ENCODE peak calls at places on chromosome 18, in seven cellular contexts. L is CD8-positive, alpha-beta memory T cell; E is SJSA1; C is left ventricle myocardium inferior; W is thoracic aorta; R is neuronal stem cell; I is H9. J is an unnamed sample.

GRCh38 chr18:51614967-51615571 is 417.6 kb upstream of the MEX3C start:
- DNase-seq in L (no peak), E (no peak), C (no peak), W (no peak), R (no peak), I (no peak), J (no peak)

GRCh38 chr18:12907258-12907925 is 23.4 kb upstream of the PTPN2 start:
- DNase-seq in L (no peak), E (peak; percentile 15), C (no peak), W (no peak), R (no peak), I (no peak), J (no peak)

GRCh38 chr18:74826560-74826959 is 228.9 kb downstream of the ZNF407 start:
- DNase-seq in L (no peak), E (no peak), C (no peak), W (no peak), R (no peak), I (no peak), J (no peak)

GRCh38 chr18:45780568-45780967 is 44.9 kb upstream of the SIGLEC15 start:
- DNase-seq in L (no peak), E (peak; percentile 50), C (no peak), W (no peak), R (no peak), I (no peak), J (no peak)

GRCh38 chr18:7729858-7730257 is 162.7 kb downstream of the PTPRM start:
- DNase-seq in L (no peak), E (no peak), C (no peak), W (no peak), R (no peak), I (no peak), J (no peak)

GRCh38 chr18:906416-907170 is 1.9 kb downstream of the ADCYAP1 start:
- DNase-seq in L (no peak), E (no peak), C (no peak), W (no peak), R (no peak), I (peak; percentile 83), J (no peak)

GRCh38 chr18:79988079-79988924 is at the start of gene TXNL4A:
- DNase-seq in L (peak; percentile 85), E (peak; percentile 70), C (peak; percentile 88), W (peak; percentile 12), R (peak; percentile 70), I (peak; percentile 78), J (peak; percentile 71)

GRCh38 chr18:65298422-65298821 is 452.4 kb upstream of the CDH7 start:
- DNase-seq in L (no peak), E (no peak), C (no peak), W (no peak), R (no peak), I (no peak), J (no peak)

GRCh38 chr18:2986150-2986865 is 26.6 kb downstream of the LPIN2 start:
- DNase-seq in L (no peak), E (no peak), C (no peak), W (no peak), R (no peak), I (no peak), J (no peak)

GRCh38 chr18:50458796-50459195 is 84.0 kb downstream of the SKA1 start:
- DNase-seq in L (no peak), E (no peak), C (no peak), W (no peak), R (no peak), I (no peak), J (no peak)

GRCh38 chr18:62061812-62062211 is 125.0 kb downstream of the PIGN start:
- DNase-seq in L (no peak), E (no peak), C (no peak), W (no peak), R (no peak), I (no peak), J (no peak)

GRCh38 chr18:37452697-37453385 is 112.8 kb downstream of the CELF4 start:
- DNase-seq in L (no peak), E (no peak), C (no peak), W (no peak), R (no peak), I (no peak), J (no peak)

GRCh38 chr18:54148151-54148550 is 76.3 kb downstream of the MBD2 start:
- DNase-seq in L (no peak), E (no peak), C (no peak), W (no peak), R (no peak), I (no peak), J (no peak)

GRCh38 chr18:79586436-79587297 is 92.9 kb upstream of the CTDP1 start:
- DNase-seq in L (no peak), E (no peak), C (peak; percentile 13), W (no peak), R (no peak), I (peak; percentile 19), J (no peak)

GRCh38 chr18:49399003-49399402 is 61.4 kb downstream of the DYM start:
- DNase-seq in L (no peak), E (no peak), C (no peak), W (no peak), R (no peak), I (no peak), J (no peak)

GRCh38 chr18:55100817-55101457 is 141.7 kb upstream of the CCDC68 start:
- DNase-seq in L (no peak), E (no peak), C (no peak), W (no peak), R (no peak), I (no peak), J (no peak)

GRCh38 chr18:62187543-62188378 is 706 bp downstream of the RELCH start:
- DNase-seq in L (no peak), E (peak; percentile 19), C (no peak), W (no peak), R (peak; percentile 30), I (peak; percentile 41), J (no peak)

GRCh38 chr18:63963610-63964256 is 6.1 kb upstream of the SERPINB8 start:
- DNase-seq in L (peak; percentile 49), E (peak; percentile 53), C (no peak), W (no peak), R (no peak), I (peak; percentile 36), J (peak; percentile 31)

GRCh38 chr18:49988101-49988500 is 174.8 kb upstream of the ACAA2 start:
- DNase-seq in L (no peak), E (no peak), C (peak; percentile 25), W (no peak), R (no peak), I (no peak), J (no peak)

GRCh38 chr18:62105373-62105772 is 81.5 kb downstream of the PIGN start:
- DNase-seq in L (no peak), E (no peak), C (no peak), W (no peak), R (no peak), I (no peak), J (no peak)

GRCh38 chr18:8406486-8407250 is 202.6 kb upstream of the RAB12 start:
- DNase-seq in L (no peak), E (no peak), C (no peak), W (no peak), R (no peak), I (no peak), J (no peak)

GRCh38 chr18:13292736-13293135 is 74.2 kb downstream of the LDLRAD4 start:
- DNase-seq in L (no peak), E (no peak), C (no peak), W (no peak), R (no peak), I (no peak), J (no peak)

GRCh38 chr18:72539861-72540260 is 4.3 kb downstream of the CBLN2 start:
- DNase-seq in L (no peak), E (no peak), C (no peak), W (no peak), R (no peak), I (no peak), J (no peak)

GRCh38 chr18:79511671-79512301 is 116.1 kb downstream of the NFATC1 start:
- DNase-seq in L (no peak), E (no peak), C (no peak), W (no peak), R (no peak), I (peak; percentile 31), J (no peak)

GRCh38 chr18:9437049-9437448 is 38.3 kb upstream of the RALBP1 start:
- DNase-seq in L (no peak), E (no peak), C (no peak), W (no peak), R (no peak), I (no peak), J (no peak)

GRCh38 chr18:3985030-3985429 is 470.1 kb downstream of the DLGAP1 start:
- DNase-seq in L (no peak), E (no peak), C (no peak), W (no peak), R (no peak), I (no peak), J (no peak)

GRCh38 chr18:3060667-3061580 is 48.0 kb upstream of the LPIN2 start:
- DNase-seq in L (peak; percentile 65), E (no peak), C (no peak), W (no peak), R (no peak), I (no peak), J (peak; percentile 22)

GRCh38 chr18:69659142-69659651 is 258.5 kb downstream of the DOK6 start:
- DNase-seq in L (no peak), E (no peak), C (no peak), W (no peak), R (no peak), I (no peak), J (no peak)

GRCh38 chr18:24188120-24188519 is 49.3 kb downstream of the CABYR start:
- DNase-seq in L (no peak), E (no peak), C (no peak), W (no peak), R (no peak), I (no peak), J (no peak)
- H3K4me1 ChIP-seq in L (no peaks in the 10 kb centered on the region), E (peaks cover 16% of the 10 kb centered on the region), C (peaks cover 49% of the 10 kb centered on the region), W (no peaks in the 10 kb centered on the region), R (peaks cover 17% of the 10 kb centered on the region), I (no peaks in the 10 kb centered on the region), J (no peaks in the 10 kb centered on the region)

DNA sequence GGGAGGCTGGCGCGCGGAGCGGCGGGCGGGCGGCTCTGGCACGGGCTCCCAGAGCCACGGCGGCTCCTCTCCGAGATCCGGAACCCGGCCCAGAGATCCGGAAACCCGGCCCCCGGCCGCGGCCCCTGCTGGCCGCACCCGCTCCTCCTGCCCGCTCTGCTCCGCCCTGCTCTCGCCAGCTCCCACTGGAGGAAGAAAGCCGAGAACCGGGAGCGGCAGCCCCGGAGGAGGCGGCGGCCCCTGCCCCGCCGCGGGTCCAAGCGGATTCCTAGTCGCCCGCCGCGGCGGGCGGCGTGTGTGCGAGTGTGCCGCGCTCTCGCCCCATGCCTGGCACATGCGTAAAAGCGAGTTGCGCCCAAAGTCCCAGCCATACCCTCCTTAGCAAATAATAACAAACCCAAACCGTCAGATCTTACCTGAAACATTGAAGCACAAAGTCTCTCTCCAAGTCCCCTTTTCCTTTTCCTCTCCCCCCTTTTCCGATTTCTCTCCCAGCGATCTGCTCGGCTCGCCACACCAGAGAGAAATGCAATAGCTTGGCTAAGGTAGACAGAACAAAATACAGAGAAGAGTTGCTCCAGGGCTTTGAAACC is 108.7 kb upstream of the KCTD1 start:
- DNase-seq in L (no peak), E (peak; percentile 59), C (peak; percentile 83), W (no peak), R (peak; percentile 54), I (peak; percentile 55), J (no peak)
- H3K27ac ChIP-seq in L (no peak overlapping the region), E (no peak overlapping the region), C (peak overlapping the region; percentile 92), W (peak overlapping the region; percentile 80), R (no peak overlapping the region), I (no peak overlapping the region), J (no peak overlapping the region)

GRCh38 chr18:11148655-11149440 is 521 bp downstream of the PIEZO2 start:
- DNase-seq in L (no peak), E (peak; percentile 65), C (no peak), W (no peak), R (peak; percentile 26), I (peak; percentile 36), J (no peak)
- H3K27me3 ChIP-seq in L (no peaks in the 10 kb centered on the region), E (peaks cover 25% of the 10 kb centered on the region), C (peaks cover 94% of the 10 kb centered on the region), W (no peaks in the 10 kb centered on the region), R (peaks cover 62% of the 10 kb centered on the region), I (peaks cover 15% of the 10 kb centered on the region), J (no peaks in the 10 kb centered on the region)

GRCh38 chr18:77101410-77102245 is 31.0 kb downstream of the MBP start:
- DNase-seq in L (peak; percentile 42), E (peak; percentile 98), C (peak; percentile 77), W (peak; percentile 70), R (no peak), I (peak; percentile 68), J (peak; percentile 25)
- H3K4me1 ChIP-seq in L (peaks cover 99% of the 10 kb centered on the region), E (peaks cover 49% of the 10 kb centered on the region), C (peaks cover 94% of the 10 kb centered on the region), W (peaks cover 73% of the 10 kb centered on the region), R (peaks cover 8% of the 10 kb centered on the region), I (peaks cover 4% of the 10 kb centered on the region), J (peaks cover 77% of the 10 kb centered on the region)